ENCODE peak calls at places on chromosomes 5 and 9, in four cellular contexts. Y is Daoy; L is T-helper 1 cell; T is CD4-positive, alpha-beta T cell. E is an unnamed sample.

GRCh38 chr5:177966839-177967167 is 29.2 kb downstream of the PROP1 start:
- DNase-seq in T (no peak), L (no peak), Y (no peak), E (no peak)

GRCh38 chr5:155943516-155944407 is 383.2 kb upstream of the SGCD start:
- DNase-seq in L (no peak), T (peak; percentile 9), Y (peak; percentile 54), E (peak; percentile 67)

GRCh38 chr5:81398741-81399140 is 4.8 kb upstream of the ACOT12 start:
- DNase-seq in Y (no peak), T (no peak), L (no peak), E (no peak)

GRCh38 chr9:77731008-77731698 is 83.0 kb upstream of the GNA14 start:
- DNase-seq in T (no peak), Y (no peak), L (no peak), E (no peak)

GRCh38 chr9:27861887-27862286 is 288.6 kb upstream of the C9orf72 start:
- DNase-seq in T (no peak), L (no peak), Y (no peak), E (no peak)

GRCh38 chr9:34715639-34716215 is 5.8 kb upstream of the CCL21 start:
- DNase-seq in L (no peak), Y (no peak), T (no peak), E (no peak)

GRCh38 chr5:180673371-180674252 is 24.2 kb upstream of the FLT4 start:
- DNase-seq in Y (no peak), L (no peak), T (no peak), E (peak; percentile 45)

GRCh38 chr5:138078006-138078643 is 5.7 kb upstream of the WNT8A start:
- DNase-seq in T (no peak), Y (no peak), L (no peak), E (no peak)

GRCh38 chr5:90561766-90562165 is 3.2 kb downstream of the ADGRV1 start:
- DNase-seq in L (no peak), T (no peak), Y (no peak), E (no peak)

GRCh38 chr5:178642351-178642909 is 15.6 kb upstream of the CLK4 start:
- DNase-seq in L (no peak), Y (peak; percentile 100), T (no peak), E (no peak)

GRCh38 chr9:112555091-112555643 is 68.5 kb downstream of the KIAA1958 start:
- DNase-seq in L (no peak), Y (no peak), T (no peak), E (no peak)

GRCh38 chr5:53069626-53070025 is 39.9 kb downstream of the MOCS2 start:
- DNase-seq in T (no peak), L (no peak), Y (peak; percentile 91), E (no peak)

GRCh38 chr9:121949766-121950165 is 143.3 kb downstream of the TTLL11 start:
- DNase-seq in T (no peak), Y (no peak), L (no peak), E (no peak)

GRCh38 chr5:43634621-43635020 is 31.6 kb downstream of the NNT start:
- DNase-seq in L (no peak), T (no peak), Y (no peak), E (no peak)

GRCh38 chr9:114616684-114617520 is 5.8 kb downstream of the TMEM268 start:
- DNase-seq in L (no peak), T (peak; percentile 5), Y (no peak), E (no peak)

GRCh38 chr5:77213601-77214000 is 3.1 kb downstream of the PDE8B start:
- DNase-seq in Y (no peak), T (no peak), L (no peak), E (no peak)

GRCh38 chr9:136403915-136404800 is 4.2 kb upstream of the SNAPC4 start:
- DNase-seq in Y (no peak), T (peak; percentile 16), L (no peak), E (no peak)

GRCh38 chr5:124132843-124133242 is 613.6 kb downstream of the ZNF608 start:
- DNase-seq in Y (no peak), T (no peak), L (no peak), E (no peak)

GRCh38 chr9:34493972-34494535 is 28.7 kb downstream of the ENHO start:
- DNase-seq in T (no peak), L (no peak), Y (peak; percentile 51), E (no peak)

GRCh38 chr9:117437283-117437682 is 22.4 kb upstream of the ASTN2 start:
- DNase-seq in T (no peak), Y (no peak), L (no peak), E (no peak)

GRCh38 chr9:4097991-4098390 is 201.9 kb downstream of the GLIS3 start:
- DNase-seq in T (no peak), L (no peak), Y (no peak), E (no peak)

GRCh38 chr5:82562696-82563240 is 284.6 kb upstream of the RPS23 start:
- DNase-seq in Y (no peak), T (no peak), L (no peak), E (no peak)

GRCh38 chr5:158124606-158125316 is 265.8 kb upstream of the CLINT1 start:
- DNase-seq in T (no peak), L (no peak), Y (no peak), E (no peak)

GRCh38 chr9:133578524-133579230 is 30.5 kb downstream of the FAM163B start:
- DNase-seq in Y (no peak), L (no peak), T (no peak), E (no peak)

GRCh38 chr5:178180141-178180863 is 6.9 kb downstream of the GMCL2 start:
- DNase-seq in L (no peak), Y (no peak), T (no peak), E (no peak)

GRCh38 chr9:116155700-116156045 is 2.1 kb downstream of the PAPPA start:
- DNase-seq in T (no peak), L (no peak), Y (peak; percentile 77), E (no peak)

GRCh38 chr9:74577956-74578355 is 80.8 kb downstream of the RORB start:
- DNase-seq in L (no peak), T (no peak), Y (no peak), E (peak; percentile 41)

GRCh38 chr5:179221196-179221876 is 123.9 kb downstream of the ADAMTS2 start:
- DNase-seq in Y (no peak), T (no peak), L (no peak), E (no peak)

GRCh38 chr5:126937796-126938195 is 92.6 kb downstream of the MARCHF3 start:
- DNase-seq in Y (no peak), T (no peak), L (no peak), E (no peak)

GRCh38 chr9:137000177-137000930 is 4.0 kb upstream of the CLIC3 start:
- DNase-seq in L (no peak), T (no peak), Y (no peak), E (no peak)

GRCh38 chr5:105677291-105677690 is 1993.4 kb downstream of the EFNA5 start:
- DNase-seq in Y (no peak), T (no peak), L (no peak), E (no peak)

GRCh38 chr5:7418276-7418675 is 22.3 kb downstream of the ADCY2 start:
- DNase-seq in L (no peak), T (no peak), Y (no peak), E (no peak)

GRCh38 chr5:153523831-153524230 is 33.4 kb downstream of the GRIA1 start:
- DNase-seq in Y (peak; percentile 15), T (no peak), L (no peak), E (no peak)

GRCh38 chr5:152462021-152462721 is 57.1 kb upstream of the NMUR2 start:
- DNase-seq in L (no peak), Y (no peak), T (no peak), E (peak; percentile 45)